ENCODE peak calls at places on chromosomes 4 and X, in four cellular contexts. One of them, this sample, is unnamed. For H3K4me1, the result is how much of the 10 kb centered on the place peaks cover.

GRCh38 chrX:149568701-149569296 is 18.5 kb downstream of the MAGEA9B start:
- DNase-seq in adrenal gland: no peak
- DNase-seq in CD8-positive, alpha-beta memory T cell: no peak
- DNase-seq in CD4-positive, alpha-beta memory T cell: no peak
- DNase-seq in this sample: no peak

GRCh38 chr4:138438608-138439007 is 196.5 kb upstream of the SLC7A11 start:
- DNase-seq in CD8-positive, alpha-beta memory T cell: no peak
- DNase-seq in adrenal gland: no peak
- DNase-seq in CD4-positive, alpha-beta memory T cell: no peak
- DNase-seq in this sample: no peak

GRCh38 chr4:184061582-184061981 is 156.1 kb downstream of the ENPP6 start:
- DNase-seq in CD4-positive, alpha-beta memory T cell: no peak
- DNase-seq in CD8-positive, alpha-beta memory T cell: no peak
- DNase-seq in adrenal gland: no peak
- DNase-seq in this sample: no peak

GRCh38 chr4:48831532-48832015 is 686 bp downstream of the OCIAD1 start:
- DNase-seq in CD4-positive, alpha-beta memory T cell: no peak
- DNase-seq in CD8-positive, alpha-beta memory T cell: no peak
- DNase-seq in adrenal gland: no peak
- DNase-seq in this sample: no peak

GRCh38 chr4:137283737-137284136 is 248.6 kb downstream of the PCDH18 start:
- DNase-seq in CD4-positive, alpha-beta memory T cell: no peak
- DNase-seq in CD8-positive, alpha-beta memory T cell: no peak
- DNase-seq in adrenal gland: no peak
- DNase-seq in this sample: no peak

GRCh38 chrX:21153503-21153902 is 220.7 kb upstream of the CNKSR2 start:
- DNase-seq in CD4-positive, alpha-beta memory T cell: no peak
- DNase-seq in CD8-positive, alpha-beta memory T cell: no peak
- DNase-seq in adrenal gland: no peak
- DNase-seq in this sample: no peak

GRCh38 chrX:147478899-147479298 is 432.8 kb upstream of the FMR1 start:
- DNase-seq in adrenal gland: no peak
- DNase-seq in CD4-positive, alpha-beta memory T cell: no peak
- DNase-seq in CD8-positive, alpha-beta memory T cell: no peak
- DNase-seq in this sample: no peak

GRCh38 chrX:20595928-20596550 is 329.3 kb upstream of the RPS6KA3 start:
- DNase-seq in CD8-positive, alpha-beta memory T cell: no peak
- DNase-seq in adrenal gland: no peak
- DNase-seq in CD4-positive, alpha-beta memory T cell: no peak
- DNase-seq in this sample: no peak

GRCh38 chr4:63348735-63349673 is 1060.2 kb downstream of the TECRL start:
- DNase-seq in CD8-positive, alpha-beta memory T cell: peak
- DNase-seq in adrenal gland: no peak
- DNase-seq in CD4-positive, alpha-beta memory T cell: no peak
- DNase-seq in this sample: no peak

GRCh38 chr4:2817136-2817535 is 24.3 kb downstream of the SH3BP2 start:
- DNase-seq in CD8-positive, alpha-beta memory T cell: no peak
- DNase-seq in adrenal gland: no peak
- DNase-seq in CD4-positive, alpha-beta memory T cell: no peak
- DNase-seq in this sample: no peak

GRCh38 chr4:165308174-165308573 is 19.3 kb upstream of the MSMO1 start:
- DNase-seq in CD8-positive, alpha-beta memory T cell: no peak
- DNase-seq in adrenal gland: no peak
- DNase-seq in CD4-positive, alpha-beta memory T cell: no peak
- DNase-seq in this sample: no peak

GRCh38 chr4:177380730-177381287 is 61.4 kb downstream of the AGA start:
- DNase-seq in CD8-positive, alpha-beta memory T cell: no peak
- DNase-seq in adrenal gland: no peak
- DNase-seq in CD4-positive, alpha-beta memory T cell: no peak
- DNase-seq in this sample: no peak

GRCh38 chrX:9530848-9531274 is 66.0 kb downstream of the TBL1X start:
- DNase-seq in CD4-positive, alpha-beta memory T cell: peak
- DNase-seq in adrenal gland: peak
- DNase-seq in CD8-positive, alpha-beta memory T cell: peak
- DNase-seq in this sample: peak

GRCh38 chr4:46999584-46999983 is 6.2 kb upstream of the GABRA4 start:
- DNase-seq in CD8-positive, alpha-beta memory T cell: no peak
- DNase-seq in adrenal gland: no peak
- DNase-seq in CD4-positive, alpha-beta memory T cell: no peak
- DNase-seq in this sample: no peak

GRCh38 chr4:36269533-36269932 is 11.9 kb upstream of the DTHD1 start:
- DNase-seq in CD4-positive, alpha-beta memory T cell: no peak
- DNase-seq in CD8-positive, alpha-beta memory T cell: no peak
- DNase-seq in adrenal gland: no peak
- DNase-seq in this sample: no peak

GRCh38 chrX:155070975-155071693 is at the start of the genes BRCC3, CMC4 and MTCP1:
- DNase-seq in adrenal gland: peak
- DNase-seq in CD8-positive, alpha-beta memory T cell: peak
- DNase-seq in CD4-positive, alpha-beta memory T cell: peak
- DNase-seq in this sample: peak

GRCh38 chrX:2697741-2698294 is 6.7 kb downstream of the CD99 start:
- DNase-seq in CD8-positive, alpha-beta memory T cell: no peak
- DNase-seq in CD4-positive, alpha-beta memory T cell: no peak
- DNase-seq in adrenal gland: no peak
- DNase-seq in this sample: no peak

GRCh38 chr4:189124149-189124758 is 816.4 kb upstream of the FRG1 start:
- DNase-seq in CD8-positive, alpha-beta memory T cell: no peak
- DNase-seq in CD4-positive, alpha-beta memory T cell: no peak
- DNase-seq in adrenal gland: peak
- DNase-seq in this sample: no peak

GRCh38 chrX:99266255-99266654 is 1143.8 kb downstream of the PCDH19 start:
- DNase-seq in CD4-positive, alpha-beta memory T cell: no peak
- DNase-seq in adrenal gland: no peak
- DNase-seq in CD8-positive, alpha-beta memory T cell: no peak
- DNase-seq in this sample: no peak

GRCh38 chr4:184983660-184984356 is 34.5 kb upstream of the HELT start:
- DNase-seq in CD4-positive, alpha-beta memory T cell: peak
- DNase-seq in CD8-positive, alpha-beta memory T cell: peak
- DNase-seq in adrenal gland: peak
- DNase-seq in this sample: peak

GRCh38 chr4:84782517-84782916 is 184.0 kb downstream of the WDFY3 start:
- DNase-seq in CD4-positive, alpha-beta memory T cell: no peak
- DNase-seq in adrenal gland: no peak
- DNase-seq in CD8-positive, alpha-beta memory T cell: no peak
- DNase-seq in this sample: no peak

GRCh38 chrX:149060921-149061320 is 444.2 kb downstream of the IDS start:
- DNase-seq in CD8-positive, alpha-beta memory T cell: no peak
- DNase-seq in adrenal gland: no peak
- DNase-seq in CD4-positive, alpha-beta memory T cell: no peak
- DNase-seq in this sample: no peak

GRCh38 chr4:147831452-147832192 is 99.7 kb downstream of the ARHGAP10 start:
- DNase-seq in CD8-positive, alpha-beta memory T cell: no peak
- DNase-seq in CD4-positive, alpha-beta memory T cell: no peak
- DNase-seq in adrenal gland: peak
- DNase-seq in this sample: peak

GRCh38 chr4:110309686-110310085 is 111.3 kb upstream of the ELOVL6 start:
- DNase-seq in CD4-positive, alpha-beta memory T cell: no peak
- DNase-seq in adrenal gland: no peak
- DNase-seq in CD8-positive, alpha-beta memory T cell: no peak
- DNase-seq in this sample: no peak

GRCh38 chrX:155951237-155951789 is 46.2 kb upstream of the IL9R start:
- DNase-seq in adrenal gland: no peak
- DNase-seq in CD4-positive, alpha-beta memory T cell: no peak
- DNase-seq in CD8-positive, alpha-beta memory T cell: no peak
- DNase-seq in this sample: no peak

GRCh38 chr4:7513731-7514130 is 79.0 kb upstream of the PSAPL1 start:
- DNase-seq in CD8-positive, alpha-beta memory T cell: no peak
- DNase-seq in CD4-positive, alpha-beta memory T cell: no peak
- DNase-seq in adrenal gland: no peak
- DNase-seq in this sample: no peak

GRCh38 chr4:94976371-94977011 is 218.7 kb downstream of the BMPR1B start:
- DNase-seq in CD8-positive, alpha-beta memory T cell: no peak
- DNase-seq in CD4-positive, alpha-beta memory T cell: no peak
- DNase-seq in adrenal gland: no peak
- DNase-seq in this sample: no peak

GRCh38 chr4:140158234-140159030 is 4.4 kb upstream of the MAML3 start:
- DNase-seq in adrenal gland: no peak
- DNase-seq in CD4-positive, alpha-beta memory T cell: no peak
- DNase-seq in CD8-positive, alpha-beta memory T cell: no peak
- DNase-seq in this sample: no peak

GRCh38 chr4:56744030-56744429 is 62.9 kb upstream of the HOPX start:
- DNase-seq in adrenal gland: no peak
- DNase-seq in CD4-positive, alpha-beta memory T cell: no peak
- DNase-seq in CD8-positive, alpha-beta memory T cell: no peak
- DNase-seq in this sample: no peak

GRCh38 chr4:47160095-47160494 is 128.7 kb downstream of the GABRB1 start:
- DNase-seq in CD4-positive, alpha-beta memory T cell: no peak
- DNase-seq in adrenal gland: no peak
- DNase-seq in CD8-positive, alpha-beta memory T cell: no peak
- DNase-seq in this sample: no peak

GRCh38 chr4:147518846-147519767 is 38.2 kb downstream of the EDNRA start:
- DNase-seq in CD4-positive, alpha-beta memory T cell: peak
- DNase-seq in CD8-positive, alpha-beta memory T cell: peak
- DNase-seq in adrenal gland: peak
- DNase-seq in this sample: peak

GRCh38 chr4:39495446-39496208 is 31.6 kb downstream of the UGDH start:
- DNase-seq in CD8-positive, alpha-beta memory T cell: no peak
- DNase-seq in CD4-positive, alpha-beta memory T cell: no peak
- DNase-seq in adrenal gland: no peak
- DNase-seq in this sample: no peak

GRCh38 chrX:86579777-86580176 is 431.5 kb downstream of the DACH2 start:
- DNase-seq in adrenal gland: no peak
- DNase-seq in CD4-positive, alpha-beta memory T cell: no peak
- DNase-seq in CD8-positive, alpha-beta memory T cell: no peak
- DNase-seq in this sample: no peak

GRCh38 chr4:89685277-89685676 is 151.7 kb downstream of the SNCA start:
- DNase-seq in adrenal gland: no peak
- DNase-seq in CD4-positive, alpha-beta memory T cell: no peak
- DNase-seq in CD8-positive, alpha-beta memory T cell: no peak
- DNase-seq in this sample: no peak
- H3K4me1 ChIP-seq in adrenal gland: under half
- H3K4me1 ChIP-seq in CD4-positive, alpha-beta memory T cell: under half
- H3K4me1 ChIP-seq in CD8-positive, alpha-beta memory T cell: under half
- H3K4me1 ChIP-seq in this sample: under half

GRCh38 chr4:158538911-158539310 is 17.2 kb downstream of the RXFP1 start:
- DNase-seq in adrenal gland: no peak
- DNase-seq in CD4-positive, alpha-beta memory T cell: no peak
- DNase-seq in CD8-positive, alpha-beta memory T cell: no peak
- DNase-seq in this sample: no peak
- H3K4me1 ChIP-seq in adrenal gland: under half
- H3K4me1 ChIP-seq in CD4-positive, alpha-beta memory T cell: under half
- H3K4me1 ChIP-seq in CD8-positive, alpha-beta memory T cell: under half
- H3K4me1 ChIP-seq in this sample: under half

DNA sequence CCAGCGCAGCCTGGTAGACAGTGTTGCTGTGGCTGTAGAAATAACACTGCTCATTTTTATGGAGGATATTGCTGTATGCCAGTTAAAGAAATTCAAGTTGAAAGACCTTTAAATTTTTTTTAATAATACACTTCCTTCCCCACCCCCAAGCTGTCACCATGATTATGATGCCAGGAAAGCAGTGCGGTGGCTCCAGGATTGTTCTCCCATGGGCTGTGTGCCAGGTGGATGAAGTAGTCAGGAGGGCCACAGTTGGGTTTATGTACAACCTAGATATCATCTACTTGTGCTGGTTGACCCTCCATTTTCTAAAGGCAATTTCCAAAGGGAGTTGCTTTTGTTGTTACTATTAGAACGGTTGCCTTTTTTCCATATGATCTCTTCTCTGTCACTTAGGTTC is 136.6 kb downstream of the AFF1 start:
- DNase-seq in adrenal gland: no peak
- DNase-seq in CD4-positive, alpha-beta memory T cell: no peak
- DNase-seq in CD8-positive, alpha-beta memory T cell: no peak
- DNase-seq in this sample: no peak
- H3K4me1 ChIP-seq in adrenal gland: under half
- H3K4me1 ChIP-seq in CD4-positive, alpha-beta memory T cell: under half
- H3K4me1 ChIP-seq in CD8-positive, alpha-beta memory T cell: under half
- H3K4me1 ChIP-seq in this sample: under half

DNA sequence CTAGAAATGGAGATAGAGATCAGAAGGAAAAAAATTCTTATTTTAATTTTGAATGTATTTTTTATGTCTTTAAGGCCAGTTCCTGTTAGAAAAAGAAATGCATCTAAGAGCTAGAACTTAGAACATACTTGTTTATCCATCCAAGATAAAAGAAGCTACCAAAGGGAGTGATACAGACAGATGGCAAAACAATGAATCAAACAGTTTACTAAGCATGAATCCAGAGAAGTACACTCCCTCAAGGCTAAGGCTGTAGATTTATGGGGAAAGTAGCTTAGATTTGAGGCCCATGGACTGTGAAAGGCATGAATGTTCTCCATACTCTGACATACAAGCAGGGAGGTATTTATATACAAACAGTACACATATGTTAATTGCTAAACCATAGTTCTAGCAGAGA is 255.3 kb upstream of the NRK start:
- DNase-seq in CD4-positive, alpha-beta memory T cell: no peak
- DNase-seq in CD8-positive, alpha-beta memory T cell: no peak
- DNase-seq in adrenal gland: no peak
- DNase-seq in this sample: no peak
- H3K4me1 ChIP-seq in CD4-positive, alpha-beta memory T cell: under half
- H3K4me1 ChIP-seq in CD8-positive, alpha-beta memory T cell: under half
- H3K4me1 ChIP-seq in adrenal gland: under half
- H3K4me1 ChIP-seq in this sample: under half

GRCh38 chrX:68697465-68698125 is 50.1 kb downstream of the STARD8 start:
- DNase-seq in adrenal gland: no peak
- DNase-seq in CD8-positive, alpha-beta memory T cell: no peak
- DNase-seq in CD4-positive, alpha-beta memory T cell: no peak
- DNase-seq in this sample: no peak

GRCh38 chrX:68697036-68697435 is 49.6 kb downstream of the STARD8 start:
- DNase-seq in CD8-positive, alpha-beta memory T cell: no peak
- DNase-seq in adrenal gland: no peak
- DNase-seq in CD4-positive, alpha-beta memory T cell: no peak
- DNase-seq in this sample: no peak

GRCh38 chrX:68696267-68696666 is 48.8 kb downstream of the STARD8 start:
- DNase-seq in adrenal gland: no peak
- DNase-seq in CD4-positive, alpha-beta memory T cell: no peak
- DNase-seq in CD8-positive, alpha-beta memory T cell: no peak
- DNase-seq in this sample: no peak

GRCh38 chrX:68699960-68700746 is 52.7 kb downstream of the STARD8 start:
- DNase-seq in adrenal gland: no peak
- DNase-seq in CD8-positive, alpha-beta memory T cell: no peak
- DNase-seq in CD4-positive, alpha-beta memory T cell: no peak
- DNase-seq in this sample: no peak

DNA sequence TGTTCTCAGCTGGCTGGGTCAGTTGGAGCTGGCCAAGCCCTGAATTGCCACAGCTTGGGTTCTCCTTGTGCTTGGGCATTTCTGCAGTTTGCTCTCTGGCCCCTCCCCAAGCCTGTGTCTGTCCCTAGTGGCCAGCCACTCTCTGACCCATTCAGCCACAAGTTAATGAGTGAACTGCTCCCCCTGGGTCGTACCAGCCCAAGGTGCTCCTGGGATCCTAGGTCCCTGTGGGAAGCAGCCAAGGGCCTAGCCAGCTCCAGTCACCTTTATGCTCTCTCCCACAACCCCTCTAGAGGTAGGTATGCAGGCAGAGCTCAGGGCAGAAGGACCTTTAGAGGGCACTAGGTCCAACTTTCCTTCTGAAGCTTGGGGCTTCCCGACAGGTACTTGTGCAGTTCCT is 51.5 kb downstream of the STARD8 start:
- DNase-seq in adrenal gland: no peak
- DNase-seq in CD8-positive, alpha-beta memory T cell: no peak
- DNase-seq in CD4-positive, alpha-beta memory T cell: no peak
- DNase-seq in this sample: no peak
- H3K4me1 ChIP-seq in adrenal gland: under half
- H3K4me1 ChIP-seq in CD8-positive, alpha-beta memory T cell: under half
- H3K4me1 ChIP-seq in CD4-positive, alpha-beta memory T cell: under half
- H3K4me1 ChIP-seq in this sample: under half